ENCODE peak calls at places on chromosomes 4 and X, in four cellular contexts. M is CD8-positive, alpha-beta T cell; P is CD4-positive, alpha-beta memory T cell; S is ovary. E is an unnamed sample. For H3K4me1 and H3K36me3, the result is how much of the 10 kb centered on the place peaks cover.

GRCh38 chrX:15686818-15687685 is 22.4 kb upstream of the CLTRN start:
- DNase-seq in P (peak), S (no peak), M (peak), E (peak)

GRCh38 chr4:14180983-14181601 is 553.6 kb upstream of the BOD1L1 start:
- DNase-seq in S (no peak), P (no peak), M (no peak), E (peak)

GRCh38 chr4:8046925-8047541 is 107.4 kb upstream of the AFAP1 start:
- DNase-seq in M (peak), S (no peak), P (peak), E (no peak)

GRCh38 chr4:177853198-177853597 is 411.0 kb upstream of the AGA start:
- DNase-seq in S (no peak), P (no peak), M (no peak), E (no peak)

GRCh38 chr4:107993969-107994368 is 4.3 kb downstream of the HADH start:
- DNase-seq in P (no peak), M (no peak), S (no peak), E (no peak)

GRCh38 chrX:140274761-140275525 is 229.9 kb downstream of the SOX3 start:
- DNase-seq in S (no peak), P (no peak), M (no peak), E (no peak)

GRCh38 chrX:45322382-45322781 is 121.7 kb upstream of the DIPK2B start:
- DNase-seq in P (no peak), S (peak), M (no peak), E (peak)

GRCh38 chr4:6873792-6874461 is 35.7 kb upstream of the TBC1D14 start:
- DNase-seq in P (peak), S (peak), M (peak), E (peak)

GRCh38 chrX:142873214-142873613 is 152.5 kb upstream of the SPANXN4 start:
- DNase-seq in S (no peak), M (no peak), P (no peak), E (no peak)

GRCh38 chr4:52979020-52979419 is 116.9 kb downstream of the RASL11B start:
- DNase-seq in M (no peak), P (no peak), S (no peak), E (no peak)

GRCh38 chrX:66676413-66676812 is 37.5 kb upstream of the EDA2R start:
- DNase-seq in P (no peak), S (no peak), M (no peak), E (no peak)

GRCh38 chrX:132592880-132593279 is 104.0 kb upstream of the MBNL3 start:
- DNase-seq in S (no peak), P (peak), M (no peak), E (peak)

GRCh38 chrX:102765794-102766193 is 45.3 kb downstream of the GPRASP3 start:
- DNase-seq in M (no peak), S (no peak), P (no peak), E (no peak)

GRCh38 chr4:173490817-173491518 is 39.1 kb downstream of the HAND2 start:
- DNase-seq in P (no peak), S (no peak), M (no peak), E (no peak)

GRCh38 chr4:2856266-2856665 is 12.6 kb downstream of the ADD1 start:
- DNase-seq in S (no peak), P (no peak), M (no peak), E (no peak)

GRCh38 chr4:2857349-2857927 is 13.8 kb downstream of the ADD1 start:
- DNase-seq in S (no peak), P (no peak), M (no peak), E (no peak)

GRCh38 chr4:2852481-2852881 is 8.8 kb downstream of the ADD1 start:
- DNase-seq in M (peak), P (no peak), S (no peak), E (no peak)

GRCh38 chr4:2858451-2859217 is 15.0 kb downstream of the ADD1 start:
- DNase-seq in P (no peak), S (no peak), M (no peak), E (no peak)

GRCh38 chr4:2855584-2855983 is 11.9 kb downstream of the ADD1 start:
- DNase-seq in P (no peak), S (no peak), M (no peak), E (no peak)
- H3K4me1 ChIP-seq in P (half or more), S (under half), M (half or more), E (under half)

GRCh38 chr4:82797048-82797590 is 1.5 kb downstream of the SCD5 start:
- DNase-seq in S (no peak), M (no peak), P (no peak), E (no peak)
- H3K4me3 ChIP-seq in S (peak), M (no peak), P (no peak), E (peak)

GRCh38 chr4:1740021-1740545 is 18.8 kb downstream of the TACC3 start:
- DNase-seq in P (no peak), M (no peak), S (no peak), E (no peak)

GRCh38 chr4:1736820-1737219 is 15.5 kb downstream of the TACC3 start:
- DNase-seq in S (no peak), P (no peak), M (no peak), E (no peak)

GRCh38 chr4:1739358-1739757 is 18.0 kb downstream of the TACC3 start:
- DNase-seq in M (no peak), S (no peak), P (no peak), E (no peak)

GRCh38 chr4:1737666-1738065 is 16.3 kb downstream of the TACC3 start:
- DNase-seq in P (no peak), M (no peak), S (no peak), E (no peak)

GRCh38 chr4:1738410-1738809 is 17.1 kb downstream of the TACC3 start:
- DNase-seq in M (no peak), P (no peak), S (no peak), E (no peak)
- H3K36me3 ChIP-seq in M (half or more), P (half or more), S (under half), E (under half)

DNA sequence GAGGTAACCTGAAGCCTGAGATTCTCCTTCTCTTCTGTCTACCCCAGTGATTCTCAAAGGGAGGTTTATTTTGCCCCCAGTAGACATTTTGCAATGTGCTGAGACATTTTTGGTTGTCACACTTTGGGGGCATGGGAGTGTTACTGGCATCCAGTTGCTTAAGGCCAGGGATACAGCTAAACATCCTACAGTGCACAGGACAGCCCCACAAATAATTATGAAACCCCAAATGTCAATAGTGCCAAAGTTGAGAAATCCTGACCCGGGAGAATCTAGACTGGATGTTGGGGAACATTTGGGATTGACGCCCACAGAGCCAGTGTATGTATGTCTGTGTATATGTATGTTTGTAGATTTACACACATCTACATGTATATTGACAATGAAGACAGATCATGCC is 13.2 kb downstream of the MID1 start:
- DNase-seq in S (no peak), P (no peak), M (no peak), E (no peak)
- H3K4me1 ChIP-seq in S (under half), P (under half), M (under half), E (half or more)

DNA sequence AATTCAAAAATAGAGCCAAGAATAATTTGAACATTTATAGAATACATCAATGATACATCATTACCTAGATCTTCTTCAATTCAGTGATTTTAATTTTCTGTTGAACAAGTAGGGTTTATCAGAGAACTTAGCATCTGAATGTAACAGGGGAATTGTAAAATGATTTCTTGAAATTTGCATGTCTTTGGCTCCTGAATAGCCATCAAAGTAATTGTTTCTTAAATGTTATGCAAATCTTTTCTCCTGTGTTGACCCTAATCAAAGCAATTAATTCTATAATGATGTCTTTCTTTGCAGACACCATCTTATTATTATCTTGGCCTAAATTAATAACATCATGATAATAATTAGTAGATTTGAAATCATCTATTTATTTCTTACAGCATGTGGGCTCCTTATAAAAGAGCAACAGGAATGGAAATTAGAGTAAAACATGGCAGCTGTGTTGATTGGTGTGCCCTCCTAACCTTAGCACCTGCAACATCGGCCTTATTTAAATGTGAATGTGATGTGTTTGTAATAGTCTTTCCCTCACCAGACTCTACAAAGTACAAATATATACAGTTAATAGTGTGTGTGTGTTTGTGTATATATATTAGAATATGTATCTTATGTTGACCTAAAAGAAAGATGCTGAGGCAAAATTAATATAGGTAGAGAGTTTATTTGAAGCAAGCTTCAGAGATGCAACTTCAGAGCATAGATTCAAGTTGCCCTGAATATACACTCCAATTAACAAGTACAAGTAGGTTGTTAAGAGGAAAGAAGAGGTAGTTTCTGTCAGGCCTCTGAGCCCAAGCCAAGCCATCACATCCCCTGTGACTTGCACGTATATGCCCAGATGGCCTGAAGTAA is 328.0 kb upstream of the TECRL start:
- DNase-seq in M (no peak), P (no peak), S (no peak), E (no peak)
- H3K4me3 ChIP-seq in M (no peak), P (no peak), S (no peak), E (no peak)

GRCh38 chr4:176186067-176186466 is 9.3 kb downstream of the SPATA4 start:
- DNase-seq in S (no peak), P (no peak), M (no peak), E (no peak)
- H3K36me3 ChIP-seq in S (under half), P (under half), M (under half), E (under half)

E was measured in Caco-2.